ENCODE peak calls at places on chromosomes 2 and 18, in eight cellular contexts. One of them, this sample, is unnamed.

GRCh38 chr2:45578056-45578843 is 32.8 kb downstream of the SRBD1 start:
- DNase-seq in GM03348: peak
- DNase-seq in HTR-8/SVneo: no peak
- DNase-seq in activated naive CD4-positive, alpha-beta T cell treated with anti-CD3 and anti-CD28 coated beads, Interleukin-2, amount 50 U/mL, for 16 hours: no peak
- DNase-seq in HCEC 1CT: peak
- DNase-seq in NCI-H1092 treated with DMSO at 0.1 percent for 48 hours: no peak
- DNase-seq in hippocampal formation: no peak
- DNase-seq in A172: peak
- DNase-seq in this sample: no peak

GRCh38 chr2:74464406-74464805 is 776 bp downstream of the MOGS start:
- DNase-seq in GM03348: no peak
- DNase-seq in HTR-8/SVneo: no peak
- DNase-seq in activated naive CD4-positive, alpha-beta T cell treated with anti-CD3 and anti-CD28 coated beads, Interleukin-2, amount 50 U/mL, for 16 hours: no peak
- DNase-seq in HCEC 1CT: no peak
- DNase-seq in NCI-H1092 treated with DMSO at 0.1 percent for 48 hours: no peak
- DNase-seq in hippocampal formation: no peak
- DNase-seq in A172: no peak
- DNase-seq in this sample: peak

GRCh38 chr18:7020995-7021777 is 96.4 kb downstream of the LAMA1 start:
- DNase-seq in GM03348: no peak
- DNase-seq in HTR-8/SVneo: no peak
- DNase-seq in activated naive CD4-positive, alpha-beta T cell treated with anti-CD3 and anti-CD28 coated beads, Interleukin-2, amount 50 U/mL, for 16 hours: no peak
- DNase-seq in HCEC 1CT: no peak
- DNase-seq in NCI-H1092 treated with DMSO at 0.1 percent for 48 hours: no peak
- DNase-seq in hippocampal formation: no peak
- DNase-seq in A172: no peak
- DNase-seq in this sample: no peak

GRCh38 chr2:26854283-26854827 is 6.4 kb downstream of the DPYSL5 start:
- DNase-seq in GM03348: no peak
- DNase-seq in HTR-8/SVneo: no peak
- DNase-seq in activated naive CD4-positive, alpha-beta T cell treated with anti-CD3 and anti-CD28 coated beads, Interleukin-2, amount 50 U/mL, for 16 hours: no peak
- DNase-seq in HCEC 1CT: no peak
- DNase-seq in NCI-H1092 treated with DMSO at 0.1 percent for 48 hours: no peak
- DNase-seq in hippocampal formation: no peak
- DNase-seq in A172: no peak
- DNase-seq in this sample: no peak

GRCh38 chr18:67359868-67360838 is 156.4 kb downstream of the DSEL start:
- DNase-seq in GM03348: peak
- DNase-seq in HTR-8/SVneo: peak
- DNase-seq in activated naive CD4-positive, alpha-beta T cell treated with anti-CD3 and anti-CD28 coated beads, Interleukin-2, amount 50 U/mL, for 16 hours: peak
- DNase-seq in HCEC 1CT: peak
- DNase-seq in NCI-H1092 treated with DMSO at 0.1 percent for 48 hours: no peak
- DNase-seq in hippocampal formation: no peak
- DNase-seq in A172: peak
- DNase-seq in this sample: no peak

GRCh38 chr2:96108578-96109561 is 7.5 kb downstream of the ADRA2B start:
- DNase-seq in GM03348: peak
- DNase-seq in HTR-8/SVneo: no peak
- DNase-seq in activated naive CD4-positive, alpha-beta T cell treated with anti-CD3 and anti-CD28 coated beads, Interleukin-2, amount 50 U/mL, for 16 hours: no peak
- DNase-seq in HCEC 1CT: no peak
- DNase-seq in NCI-H1092 treated with DMSO at 0.1 percent for 48 hours: no peak
- DNase-seq in hippocampal formation: no peak
- DNase-seq in A172: no peak
- DNase-seq in this sample: peak

GRCh38 chr2:221458588-221458987 is 113.5 kb downstream of the EPHA4 start:
- DNase-seq in GM03348: no peak
- DNase-seq in HTR-8/SVneo: no peak
- DNase-seq in activated naive CD4-positive, alpha-beta T cell treated with anti-CD3 and anti-CD28 coated beads, Interleukin-2, amount 50 U/mL, for 16 hours: no peak
- DNase-seq in HCEC 1CT: no peak
- DNase-seq in NCI-H1092 treated with DMSO at 0.1 percent for 48 hours: no peak
- DNase-seq in hippocampal formation: no peak
- DNase-seq in A172: no peak
- DNase-seq in this sample: no peak

GRCh38 chr2:203892207-203892606 is 24.6 kb downstream of the CTLA4 start:
- DNase-seq in GM03348: no peak
- DNase-seq in HTR-8/SVneo: peak
- DNase-seq in activated naive CD4-positive, alpha-beta T cell treated with anti-CD3 and anti-CD28 coated beads, Interleukin-2, amount 50 U/mL, for 16 hours: no peak
- DNase-seq in HCEC 1CT: no peak
- DNase-seq in NCI-H1092 treated with DMSO at 0.1 percent for 48 hours: no peak
- DNase-seq in hippocampal formation: no peak
- DNase-seq in A172: no peak
- DNase-seq in this sample: no peak

GRCh38 chr18:3596324-3597158 is 146.6 kb downstream of the TGIF1 start:
- DNase-seq in GM03348: no peak
- DNase-seq in HTR-8/SVneo: no peak
- DNase-seq in activated naive CD4-positive, alpha-beta T cell treated with anti-CD3 and anti-CD28 coated beads, Interleukin-2, amount 50 U/mL, for 16 hours: peak
- DNase-seq in HCEC 1CT: no peak
- DNase-seq in NCI-H1092 treated with DMSO at 0.1 percent for 48 hours: peak
- DNase-seq in hippocampal formation: peak
- DNase-seq in A172: peak
- DNase-seq in this sample: peak

GRCh38 chr2:142136571-142136970 is 5.8 kb upstream of the LRP1B start:
- DNase-seq in GM03348: no peak
- DNase-seq in HTR-8/SVneo: no peak
- DNase-seq in activated naive CD4-positive, alpha-beta T cell treated with anti-CD3 and anti-CD28 coated beads, Interleukin-2, amount 50 U/mL, for 16 hours: no peak
- DNase-seq in HCEC 1CT: peak
- DNase-seq in NCI-H1092 treated with DMSO at 0.1 percent for 48 hours: no peak
- DNase-seq in hippocampal formation: no peak
- DNase-seq in A172: no peak
- DNase-seq in this sample: no peak

GRCh38 chr2:174021056-174021656 is 56.0 kb upstream of the SP3 start:
- DNase-seq in GM03348: no peak
- DNase-seq in HTR-8/SVneo: no peak
- DNase-seq in activated naive CD4-positive, alpha-beta T cell treated with anti-CD3 and anti-CD28 coated beads, Interleukin-2, amount 50 U/mL, for 16 hours: no peak
- DNase-seq in HCEC 1CT: no peak
- DNase-seq in NCI-H1092 treated with DMSO at 0.1 percent for 48 hours: no peak
- DNase-seq in hippocampal formation: no peak
- DNase-seq in A172: no peak
- DNase-seq in this sample: no peak

GRCh38 chr2:60938301-60938700 is 56.9 kb downstream of the REL start:
- DNase-seq in GM03348: no peak
- DNase-seq in HTR-8/SVneo: no peak
- DNase-seq in activated naive CD4-positive, alpha-beta T cell treated with anti-CD3 and anti-CD28 coated beads, Interleukin-2, amount 50 U/mL, for 16 hours: no peak
- DNase-seq in HCEC 1CT: no peak
- DNase-seq in NCI-H1092 treated with DMSO at 0.1 percent for 48 hours: no peak
- DNase-seq in hippocampal formation: no peak
- DNase-seq in A172: no peak
- DNase-seq in this sample: no peak

GRCh38 chr2:1010373-1011017 is 59.8 kb downstream of the SNTG2 start:
- DNase-seq in GM03348: no peak
- DNase-seq in HTR-8/SVneo: no peak
- DNase-seq in activated naive CD4-positive, alpha-beta T cell treated with anti-CD3 and anti-CD28 coated beads, Interleukin-2, amount 50 U/mL, for 16 hours: no peak
- DNase-seq in HCEC 1CT: no peak
- DNase-seq in NCI-H1092 treated with DMSO at 0.1 percent for 48 hours: peak
- DNase-seq in hippocampal formation: no peak
- DNase-seq in A172: no peak
- DNase-seq in this sample: no peak

GRCh38 chr2:22478329-22478728 is 906.6 kb upstream of the KLHL29 start:
- DNase-seq in GM03348: no peak
- DNase-seq in HTR-8/SVneo: no peak
- DNase-seq in activated naive CD4-positive, alpha-beta T cell treated with anti-CD3 and anti-CD28 coated beads, Interleukin-2, amount 50 U/mL, for 16 hours: no peak
- DNase-seq in HCEC 1CT: no peak
- DNase-seq in NCI-H1092 treated with DMSO at 0.1 percent for 48 hours: no peak
- DNase-seq in hippocampal formation: no peak
- DNase-seq in A172: no peak
- DNase-seq in this sample: no peak